ENCODE peak calls at places on chromosomes 7 and 10, in four cellular contexts. M, I, B and C are unnamed samples.

GRCh38 chr7:158369290-158369689 is 218.3 kb downstream of the PTPRN2 start:
- DNase-seq in I (no peak), M (no peak), B (no peak), C (no peak)

GRCh38 chr10:100872034-100872791 is 40.5 kb upstream of the SLF2 start:
- DNase-seq in B (peak), M (no peak), I (peak), C (peak)

GRCh38 chr7:16883918-16884317 is 2.1 kb upstream of the AGR3 start:
- DNase-seq in I (no peak), M (no peak), B (peak), C (no peak)

GRCh38 chr7:7799138-7799537 is 80.7 kb upstream of the RPA3 start:
- DNase-seq in I (no peak), M (peak), B (no peak), C (peak)

GRCh38 chr10:73641272-73642060 is at the start of gene MYOZ1:
- DNase-seq in B (no peak), I (no peak), M (peak), C (no peak)

GRCh38 chr10:8050561-8051108 is 3.9 kb upstream of the GATA3 start:
- DNase-seq in I (peak), M (no peak), B (no peak), C (peak)

GRCh38 chr10:11611248-11612003 is at the start of gene USP6NL:
- DNase-seq in I (peak), M (peak), B (peak), C (peak)

GRCh38 chr10:104038537-104038936 is 47.1 kb downstream of the COL17A1 start:
- DNase-seq in M (no peak), I (no peak), B (no peak), C (no peak)

GRCh38 chr7:33334349-33334748 is 205.0 kb downstream of the BBS9 start:
- DNase-seq in M (peak), I (peak), B (no peak), C (peak)

GRCh38 chr10:79434816-79435215 is 10.6 kb downstream of the ZCCHC24 start:
- DNase-seq in I (no peak), M (peak), B (no peak), C (no peak)

GRCh38 chr10:23047201-23048050 is 48.0 kb upstream of the MSRB2 start:
- DNase-seq in M (no peak), I (no peak), B (no peak), C (no peak)

GRCh38 chr10:101601541-101601940 is 13.4 kb downstream of the DPCD start:
- DNase-seq in M (no peak), B (no peak), I (no peak), C (no peak)

GRCh38 chr10:86795353-86795752 is 38.9 kb downstream of the BMPR1A start:
- DNase-seq in I (no peak), M (peak), B (no peak), C (no peak)

GRCh38 chr7:114087674-114088539 is 169.1 kb upstream of the PPP1R3A start:
- DNase-seq in I (no peak), M (no peak), B (no peak), C (peak)

GRCh38 chr7:69843653-69844052 is 245.4 kb downstream of the AUTS2 start:
- DNase-seq in I (no peak), M (no peak), B (peak), C (no peak)

GRCh38 chr7:132548489-132549078 is 27.7 kb downstream of the PLXNA4 start:
- DNase-seq in I (no peak), B (no peak), M (peak), C (no peak)